ENCODE peak calls at places on chromosomes 2 and 18, in nine cellular contexts. H, Q, L, F, V, Y, E, I and J are unnamed samples.

GRCh38 chr2:171999125-171999524 is 628 bp upstream of the METAP1D start:
- DNase-seq in Q (no peak), L (no peak), I (no peak), H (no peak), V (no peak), Y (no peak), E (no peak), F (no peak), J (peak; percentile 14)

GRCh38 chr2:168211664-168212163 is 35.7 kb downstream of the STK39 start:
- DNase-seq in F (no peak), Y (no peak), Q (no peak), H (no peak), I (no peak), V (no peak), E (no peak), L (no peak), J (no peak)

GRCh38 chr18:267688-268552 is at the start of gene THOC1:
- DNase-seq in V (peak; percentile 89), Y (peak; percentile 95), H (peak; percentile 98), I (peak; percentile 96), Q (peak; percentile 93), L (peak; percentile 94), E (peak; percentile 92), F (peak; percentile 94), J (peak; percentile 90)

GRCh38 chr18:75213610-75214009 is 3.0 kb downstream of the TSHZ1 start:
- DNase-seq in E (no peak), I (no peak), H (no peak), F (no peak), L (no peak), Y (no peak), V (no peak), Q (no peak), J (peak; percentile 50)

GRCh38 chr2:165114345-165114943 is 89.4 kb downstream of the SCN3A start:
- DNase-seq in E (peak; percentile 64), F (no peak), H (no peak), I (no peak), Y (no peak), V (no peak), L (no peak), Q (no peak), J (peak; percentile 40)

GRCh38 chr2:218872645-218873358 is 7.8 kb upstream of the WNT10A start:
- DNase-seq in H (no peak), Y (no peak), V (no peak), Q (no peak), L (no peak), I (peak; percentile 25), E (no peak), F (no peak), J (no peak)

GRCh38 chr2:201358684-201359083 is 1.5 kb upstream of the FLACC1 start:
- DNase-seq in E (peak; percentile 77), V (peak; percentile 52), H (no peak), Y (peak; percentile 14), F (no peak), Q (no peak), I (no peak), L (no peak), J (peak; percentile 92)

GRCh38 chr2:188291617-188292445 is at the start of gene GULP1:
- DNase-seq in F (peak; percentile 80), L (peak; percentile 83), H (peak; percentile 86), Y (no peak), Q (peak; percentile 76), E (peak; percentile 59), V (peak; percentile 82), I (peak; percentile 85), J (peak; percentile 76)

GRCh38 chr18:49055787-49056186 is 105.0 kb upstream of the SMAD7 start:
- DNase-seq in Y (peak; percentile 43), I (peak; percentile 79), H (peak; percentile 82), E (no peak), V (no peak), Q (peak; percentile 59), F (peak; percentile 30), L (peak; percentile 47), J (peak; percentile 75)

GRCh38 chr18:49051323-49051967 is 100.7 kb upstream of the SMAD7 start:
- DNase-seq in H (no peak), F (no peak), I (no peak), Y (no peak), Q (no peak), L (no peak), E (no peak), V (no peak), J (no peak)

GRCh38 chr18:49055196-49055595 is 104.4 kb upstream of the SMAD7 start:
- DNase-seq in H (no peak), L (no peak), I (no peak), E (no peak), Q (no peak), F (no peak), V (no peak), Y (no peak), J (no peak)

GRCh38 chr18:49050462-49050861 is 99.7 kb upstream of the SMAD7 start:
- DNase-seq in Q (no peak), F (no peak), V (no peak), E (no peak), Y (no peak), L (no peak), I (no peak), H (no peak), J (no peak)

GRCh38 chr18:49052891-49053644 is 102.3 kb upstream of the SMAD7 start:
- DNase-seq in I (no peak), E (no peak), Y (peak; percentile 18), V (no peak), L (no peak), Q (no peak), F (no peak), H (no peak), J (peak; percentile 31)
- TF ChIP-seq CTCF in I (no peak), E (no peak), Y (no peak), V (no peak), L (no peak), Q (no peak), F (no peak), H (no peak), J (no peak)

GRCh38 chr2:158325782-158326335 is 130.7 kb downstream of the CCDC148 start:
- DNase-seq in V (no peak), L (no peak), H (no peak), E (no peak), Y (no peak), I (no peak), Q (no peak), F (no peak), J (no peak)
- TF ChIP-seq CTCF in V (no peak), L (no peak), H (no peak), E (no peak), Y (no peak), I (no peak), Q (no peak), F (no peak), J (no peak)

GRCh38 chr18:11512096-11513030 is 97.0 kb upstream of the SLC35G4 start:
- DNase-seq in I (no peak), Y (peak; percentile 50), E (peak; percentile 36), V (peak; percentile 49), F (no peak), Q (no peak), L (no peak), H (no peak), J (peak; percentile 68)
- TF ChIP-seq CTCF in I (no peak), Y (no peak), E (no peak), V (peak; percentile 60), F (no peak), Q (peak; percentile 40), L (no peak), H (no peak), J (peak; percentile 74)

GRCh38 chr18:34648269-34648668 is 61.8 kb upstream of the DTNA start:
- DNase-seq in V (no peak), I (no peak), Y (no peak), Q (no peak), F (no peak), L (no peak), H (no peak), E (no peak), J (no peak)
- TF ChIP-seq CTCF in V (no peak), I (no peak), Y (no peak), Q (no peak), F (no peak), L (no peak), H (no peak), E (no peak), J (no peak)

DNA sequence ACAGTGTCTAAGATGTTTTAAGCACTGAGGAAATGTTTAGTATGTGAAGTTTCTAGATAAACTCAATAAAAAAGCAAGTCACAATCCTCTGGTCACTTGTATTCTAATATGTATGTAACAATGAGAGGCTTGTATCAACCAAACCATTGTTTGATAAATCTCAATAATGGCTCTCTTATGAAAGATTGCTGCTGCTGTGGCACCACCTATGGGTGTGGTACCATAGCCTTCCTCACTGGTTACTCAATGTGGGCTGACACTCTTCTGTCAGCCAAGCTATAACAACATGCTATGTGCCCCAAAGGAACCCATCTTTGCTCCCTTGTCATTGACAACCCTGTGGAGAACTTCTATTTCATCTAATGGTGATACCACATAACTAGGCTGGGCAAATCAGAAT is 12.6 kb upstream of the RAB1A start:
- DNase-seq in V (peak; percentile 51), L (no peak), H (no peak), F (no peak), I (no peak), Y (no peak), Q (no peak), E (no peak), J (peak; percentile 39)
- TF ChIP-seq CTCF in V (peak; percentile 36), L (no peak), H (peak; percentile 27), F (no peak), I (no peak), Y (peak; percentile 19), Q (peak; percentile 32), E (no peak), J (peak; percentile 30)

DNA sequence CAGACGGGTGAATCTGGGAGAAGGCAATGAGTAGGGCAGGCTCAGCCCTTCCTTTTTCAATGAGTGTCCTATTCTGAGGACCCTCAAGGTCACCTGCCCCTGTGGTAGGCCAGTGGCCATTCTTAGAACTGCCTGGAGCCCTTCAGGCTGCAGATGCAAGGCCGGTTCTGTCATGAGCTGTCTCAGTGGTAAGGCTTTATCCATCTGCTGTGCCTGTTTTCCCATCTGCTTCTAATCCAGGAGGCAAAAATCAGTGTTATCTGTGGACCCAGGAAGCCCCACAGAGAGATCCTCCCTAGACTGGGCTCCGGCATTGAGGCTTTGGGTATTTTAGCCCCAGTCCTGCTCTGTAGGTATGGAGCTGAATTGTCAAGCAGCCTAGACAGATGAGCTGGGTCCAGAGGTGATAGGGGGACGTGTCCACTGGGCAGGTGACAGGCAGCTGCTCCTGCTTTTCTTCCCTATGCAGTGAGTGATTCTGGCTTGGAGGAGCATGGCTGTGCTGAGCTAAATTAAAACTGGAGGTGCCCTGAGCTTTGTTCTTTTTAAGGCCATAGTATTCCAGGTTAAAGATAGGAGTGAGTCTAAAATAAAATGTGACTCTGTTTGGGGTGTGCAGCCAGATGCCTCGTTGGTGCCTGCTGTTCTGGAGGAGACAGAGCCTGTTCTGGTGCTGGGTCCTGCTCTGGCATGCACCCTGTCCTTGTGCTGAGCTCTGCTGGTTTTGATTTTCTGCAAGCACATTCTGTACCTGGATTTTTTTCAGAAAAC is 92.5 kb downstream of the FHOD3 start:
- DNase-seq in F (no peak), Q (peak; percentile 36), V (no peak), Y (no peak), L (no peak), E (no peak), I (no peak), H (no peak), J (no peak)
- TF ChIP-seq CTCF in F (no peak), Q (no peak), V (no peak), Y (no peak), L (no peak), E (no peak), I (no peak), H (no peak), J (no peak)